ENCODE peak calls at places on chromosomes 2 and 18, in six cellular contexts. K is neural progenitor cell, F is aorta, U is ovary, C is lower lobe of right lung, Q is GM23248. O is an unnamed sample.

GRCh38 chr2:168346725-168347477 is 99.5 kb upstream of the STK39 start:
- DNase-seq in U (peak; percentile 69), Q (peak; percentile 85), K (peak; percentile 86), C (peak; percentile 56), F (no peak), O (peak; percentile 60)

GRCh38 chr2:117845304-117845703 is 30.8 kb downstream of the DDX18 start:
- DNase-seq in K (no peak), U (no peak), C (no peak), F (no peak), Q (no peak), O (no peak)

GRCh38 chr2:28225472-28225915 is 167.2 kb upstream of the FOSL2 start:
- DNase-seq in C (no peak), U (no peak), Q (peak; percentile 61), K (no peak), F (no peak), O (no peak)

GRCh38 chr2:158781562-158781961 is 13.6 kb upstream of the DAPL1 start:
- DNase-seq in U (no peak), C (no peak), Q (peak; percentile 91), K (peak; percentile 12), F (no peak), O (no peak)

GRCh38 chr2:189149981-189150380 is 29.6 kb downstream of the COL5A2 start:
- DNase-seq in K (no peak), F (no peak), U (no peak), Q (peak; percentile 80), C (no peak), O (no peak)

GRCh38 chr18:35938158-35938557 is 34.3 kb upstream of the RMP24 start:
- DNase-seq in K (no peak), U (no peak), F (no peak), Q (peak; percentile 26), C (no peak), O (no peak)

GRCh38 chr18:32326450-32327309 is 136.8 kb downstream of the MEP1B start:
- DNase-seq in U (no peak), Q (no peak), C (no peak), K (no peak), F (no peak), O (no peak)

GRCh38 chr2:191350826-191351225 is 105.6 kb downstream of the MYO1B start:
- DNase-seq in F (no peak), K (no peak), C (no peak), U (no peak), Q (peak; percentile 66), O (no peak)

GRCh38 chr18:13582283-13582682 is 144.1 kb downstream of the FAM210A start:
- DNase-seq in C (no peak), Q (no peak), F (no peak), K (no peak), U (no peak), O (no peak)
- H3K4me1 ChIP-seq in C (peaks cover 32% of the 10 kb centered on the region), Q (peaks cover 5% of the 10 kb centered on the region), F (no peaks in the 10 kb centered on the region), K (no peaks in the 10 kb centered on the region), U (no peaks in the 10 kb centered on the region), O (no peaks in the 10 kb centered on the region)

GRCh38 chr2:31197166-31197565 is 20.1 kb downstream of the CAPN14 start:
- DNase-seq in U (no peak), F (no peak), C (no peak), K (no peak), Q (no peak), O (no peak)

GRCh38 chr2:31197669-31198068 is 19.6 kb downstream of the CAPN14 start:
- DNase-seq in U (no peak), Q (no peak), F (no peak), K (no peak), C (no peak), O (no peak)

GRCh38 chr2:31199206-31199605 is 18.1 kb downstream of the CAPN14 start:
- DNase-seq in U (no peak), F (no peak), Q (no peak), K (no peak), C (no peak), O (no peak)

GRCh38 chr2:31193806-31194205 is 23.5 kb downstream of the CAPN14 start:
- DNase-seq in U (no peak), F (no peak), K (no peak), C (no peak), Q (no peak), O (no peak)

DNA sequence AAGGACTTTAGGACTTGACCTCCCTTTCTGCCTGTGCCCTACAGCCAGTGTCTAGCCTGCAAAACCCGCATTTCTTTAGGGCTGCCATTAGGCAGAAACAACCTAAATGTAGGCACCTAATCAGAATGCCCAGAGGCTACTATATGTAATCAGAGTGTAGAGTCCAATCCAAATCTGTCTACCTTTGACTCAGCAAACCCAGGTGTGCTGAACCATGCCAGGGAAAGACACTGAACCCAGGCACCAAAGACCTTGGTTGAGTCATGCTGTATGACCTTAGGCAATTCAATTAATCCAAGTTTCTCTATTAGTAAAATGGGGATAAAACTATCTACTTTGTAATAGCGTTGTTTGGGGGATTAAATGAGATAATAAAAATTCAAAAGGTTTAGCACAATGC is 20.7 kb downstream of the CAPN14 start:
- DNase-seq in C (no peak), U (no peak), Q (no peak), K (no peak), F (no peak), O (no peak)
- H3K4me1 ChIP-seq in C (no peaks in the 10 kb centered on the region), U (no peaks in the 10 kb centered on the region), Q (no peaks in the 10 kb centered on the region), K (no peaks in the 10 kb centered on the region), F (no peaks in the 10 kb centered on the region), O (no peaks in the 10 kb centered on the region)

GRCh38 chr18:9178557-9178956 is 42.0 kb downstream of the ANKRD12 start:
- DNase-seq in F (no peak), U (no peak), Q (peak; percentile 7), K (no peak), C (no peak), O (no peak)
- H3K4me1 ChIP-seq in F (no peaks in the 10 kb centered on the region), U (peaks cover under 1% of the 10 kb centered on the region), Q (peaks cover 10% of the 10 kb centered on the region), K (no peaks in the 10 kb centered on the region), C (peaks cover 48% of the 10 kb centered on the region), O (peaks cover 51% of the 10 kb centered on the region)

GRCh38 chr2:102092518-102092917 is 50.0 kb upstream of the IL1R1 start:
- DNase-seq in Q (no peak), F (no peak), K (no peak), U (no peak), C (no peak), O (no peak)

GRCh38 chr2:102093662-102094061 is 48.9 kb upstream of the IL1R1 start:
- DNase-seq in C (no peak), Q (no peak), K (no peak), F (no peak), U (no peak), O (no peak)

GRCh38 chr2:102091121-102091520 is 51.4 kb upstream of the IL1R1 start:
- DNase-seq in C (no peak), U (no peak), F (no peak), Q (no peak), K (no peak), O (no peak)

GRCh38 chr2:102094917-102095316 is 47.6 kb upstream of the IL1R1 start:
- DNase-seq in U (no peak), F (no peak), Q (peak; percentile 97), K (no peak), C (no peak), O (no peak)

DNA sequence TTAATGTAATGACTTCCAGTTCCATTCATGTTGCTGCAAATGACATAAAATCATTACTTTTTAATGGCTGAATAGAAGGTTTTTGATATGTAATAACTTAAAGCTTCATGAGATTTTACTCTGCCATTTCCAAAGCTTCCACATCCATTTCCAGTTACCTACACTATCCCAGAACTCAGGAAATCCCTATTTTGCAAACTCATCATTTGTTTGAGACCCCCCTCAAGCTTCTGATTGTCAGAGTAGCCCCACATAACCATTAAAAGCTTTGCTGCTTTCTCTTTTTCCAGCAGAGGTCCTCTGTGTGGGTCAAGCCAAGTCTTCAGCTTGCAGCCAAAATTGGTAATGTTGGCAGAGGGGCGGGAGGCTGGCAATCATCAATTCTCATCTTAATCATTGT is 50.6 kb upstream of the IL1R1 start:
- DNase-seq in U (no peak), Q (no peak), F (no peak), C (no peak), K (no peak), O (no peak)
- H3K4me1 ChIP-seq in U (no peaks in the 10 kb centered on the region), Q (peaks cover 14% of the 10 kb centered on the region), F (no peaks in the 10 kb centered on the region), C (peaks cover 10% of the 10 kb centered on the region), K (no peaks in the 10 kb centered on the region), O (no peaks in the 10 kb centered on the region)

DNA sequence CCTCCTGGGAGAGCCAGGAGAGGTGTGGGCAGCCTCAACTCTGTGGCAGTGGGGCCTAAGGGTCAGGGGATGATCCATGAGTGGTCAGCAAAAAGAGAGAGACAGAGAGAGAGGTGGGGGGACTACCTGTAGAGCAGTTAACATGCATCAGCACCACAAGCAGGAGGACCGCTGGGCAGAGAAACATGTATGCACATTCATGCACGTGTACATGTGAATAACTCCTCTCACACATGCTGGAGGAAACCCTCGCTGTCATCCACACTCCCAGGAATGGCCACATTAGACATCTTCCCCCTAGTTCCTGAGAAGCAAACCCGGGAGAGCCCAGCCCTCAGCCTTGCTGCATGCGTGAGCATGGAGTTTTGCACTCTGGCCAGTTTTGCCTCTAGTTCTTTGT is 166.1 kb downstream of the SMAD7 start:
- DNase-seq in F (peak; percentile 63), C (peak; percentile 42), U (no peak), Q (no peak), K (no peak), O (no peak)
- H3K4me1 ChIP-seq in F (no peaks in the 10 kb centered on the region), C (peaks cover 71% of the 10 kb centered on the region), U (peaks cover 27% of the 10 kb centered on the region), Q (peaks cover 39% of the 10 kb centered on the region), K (peaks cover 24% of the 10 kb centered on the region), O (peaks cover 67% of the 10 kb centered on the region)

DNA sequence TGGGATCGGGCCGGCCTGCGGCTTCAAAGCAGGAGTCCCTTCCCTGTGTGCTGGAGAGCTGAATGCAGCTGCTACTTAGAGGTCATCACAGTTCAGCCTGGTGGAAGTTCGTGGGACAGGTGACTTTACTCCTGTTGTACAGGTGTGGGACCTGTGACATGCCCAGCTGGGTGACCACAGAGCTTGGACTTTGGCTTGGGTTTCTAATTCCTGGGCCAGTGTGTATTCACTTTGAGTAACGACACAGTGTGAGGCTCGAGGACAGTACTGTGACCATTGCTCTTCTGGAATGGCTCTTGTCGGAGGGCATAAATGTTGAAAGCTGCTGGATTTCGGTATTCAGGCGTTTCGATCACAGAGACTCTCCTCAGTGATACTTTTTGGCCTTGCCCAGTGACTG is 114.4 kb downstream of the STPG4 start:
- DNase-seq in Q (no peak), C (no peak), F (no peak), U (no peak), K (no peak), O (no peak)
- H3K4me1 ChIP-seq in Q (peaks cover 35% of the 10 kb centered on the region), C (peaks cover 68% of the 10 kb centered on the region), F (peaks cover 5% of the 10 kb centered on the region), U (peaks cover 26% of the 10 kb centered on the region), K (peaks cover 25% of the 10 kb centered on the region), O (peaks cover 5% of the 10 kb centered on the region)

DNA sequence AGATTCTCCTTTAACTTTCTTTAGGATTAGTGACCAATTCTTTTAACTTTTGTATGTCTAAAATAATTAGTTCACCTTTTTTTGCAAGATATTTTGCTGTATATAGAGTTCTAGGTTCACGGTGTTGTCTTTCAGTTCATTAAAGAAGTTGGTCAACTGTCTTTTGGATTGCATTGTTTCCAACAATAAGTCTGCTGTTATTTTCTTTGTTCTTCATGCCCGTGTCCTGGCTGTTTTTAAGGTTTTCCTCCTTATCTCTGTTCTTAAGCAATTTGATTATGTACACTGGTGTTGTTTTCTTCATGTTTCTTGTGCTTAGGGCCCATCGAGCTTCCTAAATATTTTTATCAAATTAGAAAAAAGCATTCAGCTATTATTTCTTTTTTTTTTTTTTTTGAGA is 54.4 kb downstream of the LBH start:
- DNase-seq in Q (no peak), U (no peak), K (no peak), F (no peak), C (no peak), O (no peak)
- H3K4me1 ChIP-seq in Q (peaks cover 10% of the 10 kb centered on the region), U (peaks cover 1% of the 10 kb centered on the region), K (peaks cover 28% of the 10 kb centered on the region), F (no peaks in the 10 kb centered on the region), C (peaks cover 12% of the 10 kb centered on the region), O (no peaks in the 10 kb centered on the region)

GRCh38 chr2:85767803-85768665 is 14.2 kb downstream of the ATOH8 start:
- DNase-seq in C (no peak), F (no peak), U (no peak), K (no peak), Q (no peak), O (no peak)
- H3K4me1 ChIP-seq in C (peaks cover 76% of the 10 kb centered on the region), F (no peaks in the 10 kb centered on the region), U (peaks cover 32% of the 10 kb centered on the region), K (peaks cover 49% of the 10 kb centered on the region), Q (peaks cover 31% of the 10 kb centered on the region), O (peaks cover 95% of the 10 kb centered on the region)